ENCODE peak calls at places on chromosomes 12 and 14, in seven cellular contexts. One of them, this sample, is unnamed.

GRCh38 chr12:3436496-3437060 is 54.4 kb upstream of the PRMT8 start:
- DNase-seq in astrocyte of the spinal cord: no peak
- DNase-seq in stimulated activated CD4-positive, alpha-beta T cell treated with anti-CD3 and anti-CD28 coated beads, Interleukin-15, amount 100 ng/mL, for 24 hours: no peak
- DNase-seq in EL: no peak
- DNase-seq in stromal cell of bone marrow: no peak
- DNase-seq in nephron progenitor cell: no peak
- DNase-seq in ELF-1: no peak
- DNase-seq in this sample: peak; percentile 42

GRCh38 chr12:118356809-118357326 is 15.8 kb downstream of the TAOK3 start:
- DNase-seq in ELF-1: no peak
- DNase-seq in EL: peak; percentile 78
- DNase-seq in nephron progenitor cell: no peak
- DNase-seq in stimulated activated CD4-positive, alpha-beta T cell treated with anti-CD3 and anti-CD28 coated beads, Interleukin-15, amount 100 ng/mL, for 24 hours: peak; percentile 25
- DNase-seq in stromal cell of bone marrow: peak; percentile 77
- DNase-seq in astrocyte of the spinal cord: peak; percentile 80
- DNase-seq in this sample: no peak

GRCh38 chr14:60738843-60739508 is 4.4 kb downstream of the MNAT1 start:
- DNase-seq in ELF-1: no peak
- DNase-seq in astrocyte of the spinal cord: no peak
- DNase-seq in EL: no peak
- DNase-seq in stimulated activated CD4-positive, alpha-beta T cell treated with anti-CD3 and anti-CD28 coated beads, Interleukin-15, amount 100 ng/mL, for 24 hours: no peak
- DNase-seq in stromal cell of bone marrow: no peak
- DNase-seq in nephron progenitor cell: no peak
- DNase-seq in this sample: no peak

GRCh38 chr14:98633380-98633779 is 638.6 kb downstream of the BCL11B start:
- DNase-seq in ELF-1: no peak
- DNase-seq in astrocyte of the spinal cord: peak; percentile 1
- DNase-seq in nephron progenitor cell: no peak
- DNase-seq in stromal cell of bone marrow: no peak
- DNase-seq in EL: no peak
- DNase-seq in stimulated activated CD4-positive, alpha-beta T cell treated with anti-CD3 and anti-CD28 coated beads, Interleukin-15, amount 100 ng/mL, for 24 hours: no peak
- DNase-seq in this sample: no peak

GRCh38 chr14:46053221-46053620 is 598.4 kb downstream of the RPL10L start:
- DNase-seq in ELF-1: no peak
- DNase-seq in EL: peak; percentile 18
- DNase-seq in astrocyte of the spinal cord: no peak
- DNase-seq in stromal cell of bone marrow: no peak
- DNase-seq in stimulated activated CD4-positive, alpha-beta T cell treated with anti-CD3 and anti-CD28 coated beads, Interleukin-15, amount 100 ng/mL, for 24 hours: no peak
- DNase-seq in nephron progenitor cell: no peak
- DNase-seq in this sample: no peak

GRCh38 chr14:100025111-100025510 is 40.1 kb upstream of the EVL start:
- DNase-seq in nephron progenitor cell: no peak
- DNase-seq in ELF-1: peak; percentile 87
- DNase-seq in stimulated activated CD4-positive, alpha-beta T cell treated with anti-CD3 and anti-CD28 coated beads, Interleukin-15, amount 100 ng/mL, for 24 hours: peak; percentile 42
- DNase-seq in stromal cell of bone marrow: no peak
- DNase-seq in astrocyte of the spinal cord: no peak
- DNase-seq in EL: peak; percentile 59
- DNase-seq in this sample: peak; percentile 66

GRCh38 chr12:12538535-12538934 is 24.1 kb downstream of the DUSP16 start:
- DNase-seq in stromal cell of bone marrow: no peak
- DNase-seq in stimulated activated CD4-positive, alpha-beta T cell treated with anti-CD3 and anti-CD28 coated beads, Interleukin-15, amount 100 ng/mL, for 24 hours: no peak
- DNase-seq in astrocyte of the spinal cord: no peak
- DNase-seq in nephron progenitor cell: no peak
- DNase-seq in EL: no peak
- DNase-seq in ELF-1: no peak
- DNase-seq in this sample: no peak

GRCh38 chr12:8996682-8997405 is 7.5 kb downstream of the KLRG1 start:
- DNase-seq in stromal cell of bone marrow: peak; percentile 14
- DNase-seq in stimulated activated CD4-positive, alpha-beta T cell treated with anti-CD3 and anti-CD28 coated beads, Interleukin-15, amount 100 ng/mL, for 24 hours: peak; percentile 46
- DNase-seq in nephron progenitor cell: no peak
- DNase-seq in astrocyte of the spinal cord: peak; percentile 28
- DNase-seq in EL: peak; percentile 14
- DNase-seq in ELF-1: no peak
- DNase-seq in this sample: peak; percentile 35

GRCh38 chr12:18850752-18851151 is 112.8 kb downstream of the CAPZA3 start:
- DNase-seq in stimulated activated CD4-positive, alpha-beta T cell treated with anti-CD3 and anti-CD28 coated beads, Interleukin-15, amount 100 ng/mL, for 24 hours: no peak
- DNase-seq in stromal cell of bone marrow: no peak
- DNase-seq in ELF-1: no peak
- DNase-seq in nephron progenitor cell: no peak
- DNase-seq in EL: no peak
- DNase-seq in astrocyte of the spinal cord: no peak
- DNase-seq in this sample: no peak

GRCh38 chr14:65303185-65303901 is 109.2 kb upstream of the FUT8 start:
- DNase-seq in stimulated activated CD4-positive, alpha-beta T cell treated with anti-CD3 and anti-CD28 coated beads, Interleukin-15, amount 100 ng/mL, for 24 hours: peak; percentile 48
- DNase-seq in EL: peak; percentile 26
- DNase-seq in stromal cell of bone marrow: no peak
- DNase-seq in ELF-1: no peak
- DNase-seq in astrocyte of the spinal cord: peak; percentile 38
- DNase-seq in nephron progenitor cell: no peak
- DNase-seq in this sample: no peak

GRCh38 chr14:51319181-51319597 is 79.1 kb downstream of the TMX1 start:
- DNase-seq in nephron progenitor cell: no peak
- DNase-seq in ELF-1: no peak
- DNase-seq in astrocyte of the spinal cord: no peak
- DNase-seq in EL: no peak
- DNase-seq in stimulated activated CD4-positive, alpha-beta T cell treated with anti-CD3 and anti-CD28 coated beads, Interleukin-15, amount 100 ng/mL, for 24 hours: no peak
- DNase-seq in stromal cell of bone marrow: no peak
- DNase-seq in this sample: no peak

GRCh38 chr14:100187247-100187833 is 27.9 kb upstream of the DEGS2 start:
- DNase-seq in stromal cell of bone marrow: no peak
- DNase-seq in stimulated activated CD4-positive, alpha-beta T cell treated with anti-CD3 and anti-CD28 coated beads, Interleukin-15, amount 100 ng/mL, for 24 hours: no peak
- DNase-seq in nephron progenitor cell: no peak
- DNase-seq in astrocyte of the spinal cord: no peak
- DNase-seq in EL: no peak
- DNase-seq in ELF-1: no peak
- DNase-seq in this sample: no peak

GRCh38 chr12:94795520-94795919 is 145.2 kb upstream of the TMCC3 start:
- DNase-seq in stromal cell of bone marrow: peak; percentile 63
- DNase-seq in nephron progenitor cell: no peak
- DNase-seq in EL: peak; percentile 77
- DNase-seq in stimulated activated CD4-positive, alpha-beta T cell treated with anti-CD3 and anti-CD28 coated beads, Interleukin-15, amount 100 ng/mL, for 24 hours: no peak
- DNase-seq in astrocyte of the spinal cord: peak; percentile 82
- DNase-seq in ELF-1: peak; percentile 71
- DNase-seq in this sample: peak; percentile 96

GRCh38 chr14:56855891-56856461 is 45.7 kb upstream of the OTX2 start:
- DNase-seq in nephron progenitor cell: peak; percentile 42
- DNase-seq in EL: no peak
- DNase-seq in ELF-1: peak; percentile 93
- DNase-seq in stimulated activated CD4-positive, alpha-beta T cell treated with anti-CD3 and anti-CD28 coated beads, Interleukin-15, amount 100 ng/mL, for 24 hours: no peak
- DNase-seq in stromal cell of bone marrow: no peak
- DNase-seq in astrocyte of the spinal cord: no peak
- DNase-seq in this sample: no peak

GRCh38 chr12:105069936-105070702 is 14.1 kb downstream of the ALDH1L2 start:
- DNase-seq in stromal cell of bone marrow: no peak
- DNase-seq in ELF-1: no peak
- DNase-seq in nephron progenitor cell: no peak
- DNase-seq in stimulated activated CD4-positive, alpha-beta T cell treated with anti-CD3 and anti-CD28 coated beads, Interleukin-15, amount 100 ng/mL, for 24 hours: no peak
- DNase-seq in astrocyte of the spinal cord: no peak
- DNase-seq in EL: no peak
- DNase-seq in this sample: no peak

GRCh38 chr12:69679119-69679518 is 20.0 kb downstream of the BEST3 start:
- DNase-seq in EL: peak; percentile 21
- DNase-seq in astrocyte of the spinal cord: no peak
- DNase-seq in ELF-1: no peak
- DNase-seq in nephron progenitor cell: no peak
- DNase-seq in stromal cell of bone marrow: no peak
- DNase-seq in stimulated activated CD4-positive, alpha-beta T cell treated with anti-CD3 and anti-CD28 coated beads, Interleukin-15, amount 100 ng/mL, for 24 hours: no peak
- DNase-seq in this sample: no peak

GRCh38 chr12:114625294-114625851 is 58.6 kb downstream of the TBX3 start:
- DNase-seq in stimulated activated CD4-positive, alpha-beta T cell treated with anti-CD3 and anti-CD28 coated beads, Interleukin-15, amount 100 ng/mL, for 24 hours: peak; percentile 66
- DNase-seq in ELF-1: peak; percentile 71
- DNase-seq in nephron progenitor cell: peak; percentile 83
- DNase-seq in astrocyte of the spinal cord: peak; percentile 68
- DNase-seq in EL: peak; percentile 76
- DNase-seq in stromal cell of bone marrow: peak; percentile 15
- DNase-seq in this sample: peak; percentile 56

GRCh38 chr12:20477691-20478090 is 109.4 kb downstream of the PDE3A start:
- DNase-seq in stimulated activated CD4-positive, alpha-beta T cell treated with anti-CD3 and anti-CD28 coated beads, Interleukin-15, amount 100 ng/mL, for 24 hours: no peak
- DNase-seq in EL: no peak
- DNase-seq in ELF-1: no peak
- DNase-seq in nephron progenitor cell: no peak
- DNase-seq in stromal cell of bone marrow: no peak
- DNase-seq in astrocyte of the spinal cord: no peak
- DNase-seq in this sample: no peak

This sample was measured in ACHN.